ENCODE peak calls at places on chromosomes 1 and 21, in four cellular contexts. M is left ventricle myocardium inferior, T is endodermal cell, B is suprapubic skin. Y is an unnamed sample.

GRCh38 chr1:161215079-161215478 is at the start of gene FCER1G:
- DNase-seq in T (no peak), M (peak; percentile 61), B (no peak), Y (no peak)

GRCh38 chr21:46184625-46185555 is 631 bp upstream of the SPATC1L start:
- DNase-seq in M (peak; percentile 88), T (peak; percentile 96), B (peak; percentile 93), Y (no peak)

GRCh38 chr21:41364308-41364707 is 2.5 kb downstream of the MX2 start:
- DNase-seq in M (no peak), B (no peak), T (peak; percentile 41), Y (no peak)

GRCh38 chr1:154403983-154404382 is 1.2 kb upstream of the IL6R start:
- DNase-seq in M (no peak), B (no peak), T (no peak), Y (no peak)

GRCh38 chr21:45588861-45589491 is 46.7 kb upstream of the SLC19A1 start:
- DNase-seq in T (peak; percentile 6), M (no peak), B (peak; percentile 35), Y (no peak)

GRCh38 chr1:26739251-26739914 is 43.6 kb downstream of the ARID1A start:
- DNase-seq in B (no peak), M (no peak), T (no peak), Y (no peak)

GRCh38 chr1:63617450-63617849 is 24.2 kb downstream of the PGM1 start:
- DNase-seq in T (no peak), B (no peak), M (no peak), Y (no peak)

GRCh38 chr1:105914403-105914802 is 1142.1 kb upstream of the PRMT6 start:
- DNase-seq in M (no peak), B (no peak), T (no peak), Y (no peak)

GRCh38 chr1:44747878-44748277 is 8.2 kb downstream of the KIF2C start:
- DNase-seq in T (no peak), M (no peak), B (no peak), Y (no peak)

GRCh38 chr1:10374442-10374860 is 24.4 kb upstream of the PGD start:
- DNase-seq in M (no peak), T (no peak), B (no peak), Y (no peak)

GRCh38 chr1:28775121-28775942 is 36.6 kb upstream of the OPRD1 start:
- DNase-seq in T (peak; percentile 90), B (peak; percentile 88), M (peak; percentile 80), Y (peak; percentile 18)

GRCh38 chr1:121538943-121539575 is 354.3 kb downstream of the SRGAP2C start:
- DNase-seq in B (no peak), T (no peak), M (no peak), Y (no peak)

GRCh38 chr1:62301726-62302390 is 17.4 kb downstream of the KANK4 start:
- DNase-seq in T (peak; percentile 59), M (no peak), B (no peak), Y (no peak)

GRCh38 chr1:214541693-214542092 is 9.7 kb downstream of the PTPN14 start:
- DNase-seq in M (no peak), B (no peak), T (no peak), Y (no peak)

GRCh38 chr1:214542275-214543199 is 8.9 kb downstream of the PTPN14 start:
- DNase-seq in T (no peak), B (no peak), M (no peak), Y (no peak)

GRCh38 chr1:214538497-214538896 is 12.9 kb downstream of the PTPN14 start:
- DNase-seq in B (no peak), T (no peak), M (no peak), Y (no peak)

GRCh38 chr1:214541206-214541605 is 10.2 kb downstream of the PTPN14 start:
- DNase-seq in B (no peak), T (no peak), M (no peak), Y (no peak)

DNA sequence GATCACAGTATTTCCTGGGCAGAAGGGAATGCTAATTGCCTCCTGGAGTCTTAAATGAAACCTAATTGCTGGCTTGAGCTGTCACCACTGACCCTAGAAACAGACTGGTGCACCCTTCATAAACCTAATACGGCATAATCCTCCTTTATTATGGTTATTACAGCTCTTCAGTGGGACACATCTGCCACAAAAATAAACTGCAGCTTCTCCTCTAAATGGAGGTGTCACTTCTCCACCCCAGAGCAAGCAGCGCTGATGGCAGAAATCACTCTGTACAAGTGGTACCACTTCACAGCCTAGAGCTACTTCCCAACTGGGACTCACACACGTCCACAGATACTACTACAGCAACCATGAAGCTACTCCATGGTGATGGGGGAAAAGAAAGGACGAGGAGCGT is 11.1 kb downstream of the PTPN14 start:
- DNase-seq in T (no peak), B (no peak), M (no peak), Y (no peak)
- H3K4me1 ChIP-seq in T (peaks cover 2% of the 10 kb centered on the region), B (peaks cover 28% of the 10 kb centered on the region), M (peaks cover 72% of the 10 kb centered on the region), Y (peaks cover 9% of the 10 kb centered on the region)

GRCh38 chr1:52726265-52727113 is at the start of gene ZYG11B:
- DNase-seq in T (peak; percentile 96), B (peak; percentile 93), M (peak; percentile 91), Y (peak; percentile 64)

GRCh38 chr1:52727114-52727586 is 897 bp downstream of the ZYG11B start:
- DNase-seq in T (peak; percentile 63), B (no peak), M (no peak), Y (no peak)

GRCh38 chr1:52725903-52726264 is 369 bp upstream of the ZYG11B start:
- DNase-seq in B (no peak), M (no peak), T (no peak), Y (no peak)

GRCh38 chr1:52723260-52723659 is 3.0 kb upstream of the ZYG11B start:
- DNase-seq in T (no peak), M (no peak), B (no peak), Y (no peak)

DNA sequence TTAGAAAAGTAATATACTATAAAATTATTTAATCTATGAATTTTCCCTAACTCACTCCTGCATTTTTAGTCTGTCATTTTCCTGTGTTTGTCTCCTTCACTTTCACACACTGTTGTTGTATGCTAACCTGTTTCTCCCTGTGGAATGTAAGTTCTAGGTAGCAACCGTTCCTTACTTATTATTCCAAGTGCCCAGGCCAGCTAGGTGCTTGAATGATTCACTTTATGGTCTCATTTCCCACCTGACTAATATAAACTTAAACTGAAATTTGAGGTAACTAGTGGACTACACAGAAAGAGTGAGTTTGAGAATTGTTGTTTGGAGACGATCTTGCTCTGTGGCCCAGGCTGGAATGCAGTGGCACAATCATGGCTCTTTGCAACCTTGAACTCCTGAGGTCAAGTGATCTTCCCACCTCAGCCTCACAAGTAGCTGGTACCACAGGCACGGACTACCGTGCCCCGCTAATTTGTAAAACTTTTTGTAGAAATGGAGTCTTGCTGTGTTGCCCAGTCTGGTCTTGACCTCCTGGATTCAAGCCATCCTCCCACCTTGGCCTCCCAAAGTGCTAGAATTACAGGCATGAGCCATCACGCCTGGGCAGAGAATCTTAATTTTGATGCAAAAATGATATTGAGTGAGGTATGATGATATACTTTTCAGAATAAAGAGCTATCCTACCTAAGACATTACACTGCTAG is 1.9 kb downstream of the ZYG11B start:
- DNase-seq in B (no peak), T (no peak), M (no peak), Y (no peak)
- H3K4me3 ChIP-seq in B (peak overlapping the region; percentile 77), T (peak overlapping the region; percentile 95), M (peak overlapping the region; percentile 96), Y (peak overlapping the region; percentile 96)

GRCh38 chr1:23177438-23178380 is 9.1 kb upstream of the LUZP1 start:
- DNase-seq in T (peak; percentile 92), B (peak; percentile 88), M (peak; percentile 88), Y (peak; percentile 21)
- TF ChIP-seq CTCF in T (peak; percentile 46), B (peak; percentile 22), M (peak; percentile 58), Y (peak; percentile 35)

GRCh38 chr1:3162483-3162882 is 93.5 kb downstream of the PRDM16 start:
- DNase-seq in B (no peak), M (no peak), T (no peak), Y (no peak)

GRCh38 chr1:3161130-3161840 is 92.3 kb downstream of the PRDM16 start:
- DNase-seq in T (no peak), B (no peak), M (no peak), Y (no peak)

GRCh38 chr1:3159996-3160395 is 91.0 kb downstream of the PRDM16 start:
- DNase-seq in M (no peak), T (no peak), B (no peak), Y (no peak)

GRCh38 chr1:3159121-3159520 is 90.1 kb downstream of the PRDM16 start:
- DNase-seq in T (no peak), B (no peak), M (no peak), Y (no peak)

DNA sequence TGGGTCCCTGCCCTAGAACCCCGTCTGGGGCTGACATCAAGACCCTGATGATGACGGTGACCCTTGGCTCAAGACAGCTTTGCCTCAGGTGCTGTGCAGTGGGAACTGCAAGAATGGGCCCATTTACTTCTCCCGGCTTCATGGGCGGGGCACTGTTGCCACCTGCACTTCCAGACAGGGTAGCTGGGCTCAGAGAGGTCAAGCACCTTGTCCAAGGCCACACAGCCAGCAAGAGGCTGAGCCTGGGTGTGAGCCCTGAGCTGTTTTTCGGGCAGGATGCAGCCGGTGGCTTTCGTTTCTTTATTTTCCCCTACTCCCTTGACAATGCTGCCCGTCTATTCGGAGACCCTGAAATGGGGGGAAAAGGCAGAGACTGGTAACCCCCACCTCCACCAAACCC is 91.6 kb downstream of the PRDM16 start:
- DNase-seq in B (no peak), M (no peak), T (no peak), Y (no peak)
- H3K4me1 ChIP-seq in B (no peaks in the 10 kb centered on the region), M (peaks cover 34% of the 10 kb centered on the region), T (no peaks in the 10 kb centered on the region), Y (peaks cover 14% of the 10 kb centered on the region)

Y was measured in thoracic aorta.